ENCODE peak calls at places on chromosomes 13 and 19, in five cellular contexts. E, Q, S, W and M are unnamed samples.

GRCh38 chr19:11263726-11264125 is 1.4 kb upstream of the DOCK6 start:
- DNase-seq in E (no peak), Q (no peak), S (no peak), W (no peak), M (no peak)

GRCh38 chr13:33296793-33297425 is 11.4 kb upstream of the STARD13 start:
- DNase-seq in E (no peak), Q (no peak), S (no peak), W (no peak), M (no peak)

GRCh38 chr19:54448037-54448773 is 794 bp upstream of the LENG8 start:
- DNase-seq in E (no peak), Q (no peak), S (peak; percentile 29), W (peak; percentile 58), M (no peak)

GRCh38 chr13:98504371-98504963 is 72.4 kb downstream of the STK24 start:
- DNase-seq in E (no peak), Q (no peak), S (no peak), W (no peak), M (no peak)

GRCh38 chr19:3533020-3533408 is 6.0 kb upstream of the TEKTIP1 start:
- DNase-seq in E (no peak), Q (no peak), S (no peak), W (no peak), M (no peak)

GRCh38 chr19:16548956-16549355 is 6.7 kb upstream of the CHERP start:
- DNase-seq in E (no peak), Q (no peak), S (no peak), W (no peak), M (no peak)

GRCh38 chr19:42271045-42271419 is 2.0 kb downstream of the CIC start:
- DNase-seq in E (no peak), Q (no peak), S (no peak), W (no peak), M (no peak)

GRCh38 chr13:114120486-114121430 is 11.7 kb downstream of the RASA3 start:
- DNase-seq in E (no peak), Q (no peak), S (no peak), W (no peak), M (no peak)

GRCh38 chr19:16095071-16095571 is 16.6 kb upstream of the RAB8A start:
- DNase-seq in E (no peak), Q (no peak), S (no peak), W (no peak), M (no peak)

GRCh38 chr13:48492123-48493075 is 40.5 kb downstream of the RCBTB2 start:
- DNase-seq in E (peak; percentile 98), Q (no peak), S (no peak), W (no peak), M (no peak)

GRCh38 chr13:34155931-34156607 is 338.1 kb downstream of the RFC3 start:
- DNase-seq in E (no peak), Q (no peak), S (no peak), W (peak; percentile 80), M (no peak)

GRCh38 chr19:439167-439900 is 21.5 kb downstream of the SHC2 start:
- DNase-seq in E (no peak), Q (no peak), S (no peak), W (no peak), M (no peak)

GRCh38 chr19:1097810-1098176 is 2.6 kb upstream of the POLR2E start:
- DNase-seq in E (no peak), Q (peak; percentile 69), S (no peak), W (no peak), M (peak; percentile 60)

GRCh38 chr13:35489050-35489449 is 12.6 kb upstream of the MAB21L1 start:
- DNase-seq in E (no peak), Q (no peak), S (no peak), W (no peak), M (no peak)